ENCODE peak calls at places on chromosomes 6 and 20, in nine cellular contexts. A is NK-92 treated with Interleukin-12 subunit alpha and Interleukin-12 subunit beta, amount 100 ng/mL, for 24 hours; P is substantia nigra; I is activated gamma-delta T cell treated with Interleukin-2 at 50 U/mL for 16 hours; S is effector CD4-positive, alpha-beta T cell; O is upper lobe of left lung; L is fibroblast of the conjunctiva; Z is activated CD8-positive, alpha-beta memory T cell treated with anti-CD3 and anti-CD28 coated beads for 48 hours; F is activated T-helper 1 cell treated with anti-CD3 and anti-CD28 coated beads, Interleukin-12 subunit alpha, Interleukin-12 subunit beta, Interleukin-2, Interleukin-4 antibody, amounts not matched to agents 30 ng/mL and 10 ng/mL and 1 ng/mL, durations not matched to agents 14 hours and 24 hours and 36 hours. B is an unnamed sample.

GRCh38 chr6:33317418-33317667 is 201 bp downstream of the ZBTB22 start:
- DNase-seq in A (no peak), P (no peak), I (no peak), S (no peak), O (no peak), L (no peak), Z (peak), F (no peak), B (no peak)

GRCh38 chr6:14996892-14997291 is 249.0 kb upstream of the JARID2 start:
- DNase-seq in A (no peak), P (no peak), I (no peak), S (no peak), O (no peak), L (no peak), Z (no peak), F (no peak), B (no peak)

GRCh38 chr6:74018825-74019224 is 322.8 kb downstream of the CD109 start:
- DNase-seq in A (no peak), P (no peak), I (no peak), S (no peak), O (no peak), L (no peak), Z (no peak), F (no peak), B (peak)

GRCh38 chr20:16352321-16352720 is 220.9 kb downstream of the KIF16B start:
- DNase-seq in A (no peak), P (no peak), I (no peak), S (no peak), O (no peak), L (no peak), Z (no peak), F (no peak), B (no peak)

GRCh38 chr6:133092199-133092598 is 149.0 kb upstream of the EYA4 start:
- DNase-seq in A (no peak), P (no peak), I (no peak), S (no peak), O (no peak), L (no peak), Z (no peak), F (no peak), B (no peak)

GRCh38 chr6:149964243-149965190 is 774 bp downstream of the ULBP1 start:
- DNase-seq in A (no peak), P (no peak), I (no peak), S (no peak), O (peak), L (no peak), Z (no peak), F (peak), B (peak)

GRCh38 chr6:31970604-31971271 is 1.2 kb downstream of the DXO start:
- DNase-seq in A (no peak), P (no peak), I (no peak), S (no peak), O (peak), L (no peak), Z (no peak), F (no peak), B (no peak)

GRCh38 chr20:58046311-58046710 is 182.1 kb downstream of the ANKRD60 start:
- DNase-seq in A (no peak), P (no peak), I (no peak), S (no peak), O (no peak), L (no peak), Z (no peak), F (no peak), B (no peak)

GRCh38 chr6:34331361-34332050 is 61.0 kb downstream of the NUDT3 start:
- DNase-seq in A (no peak), P (no peak), I (no peak), S (no peak), O (no peak), L (no peak), Z (no peak), F (no peak), B (peak)

GRCh38 chr6:109356237-109356636 is 26.0 kb downstream of the CD164 start:
- DNase-seq in A (no peak), P (no peak), I (no peak), S (no peak), O (no peak), L (no peak), Z (no peak), F (no peak), B (no peak)

B was measured in foreskin fibroblast.